ENCODE peak calls at places on chromosomes 3 and 15, in six cellular contexts. J is AG20443, S is Daoy, E is HuH-7, V is GM10248, R is D341Med. B is an unnamed sample.
A peak's percentile ranks its signal among the peaks of the same experiment; 100 is the strongest.

GRCh38 chr3:174377096-174377495 is 482.0 kb upstream of the NAALADL2 start:
- DNase-seq in R (no peak), J (no peak), E (no peak), S (no peak), V (no peak), B (no peak)

GRCh38 chr3:50182533-50183099 is 8.8 kb upstream of the GNAT1 start:
- DNase-seq in S (no peak), E (no peak), R (no peak), V (no peak), J (no peak), B (no peak)

GRCh38 chr3:82229397-82229796 is 468.0 kb upstream of the GBE1 start:
- DNase-seq in R (no peak), V (peak; percentile 19), S (no peak), J (no peak), E (no peak), B (no peak)

GRCh38 chr3:63351159-63352007 is 73.3 kb downstream of the SYNPR start:
- DNase-seq in S (peak; percentile 40), R (peak; percentile 55), V (peak; percentile 32), E (peak; percentile 2), J (peak; percentile 57), B (peak; percentile 31)

GRCh38 chr3:136414476-136414875 is 164.3 kb downstream of the PCCB start:
- DNase-seq in V (no peak), R (no peak), S (no peak), J (no peak), E (no peak), B (no peak)

GRCh38 chr3:124277516-124277890 is 285.6 kb upstream of the ROPN1 start:
- DNase-seq in V (no peak), R (no peak), E (no peak), J (peak; percentile 19), S (peak; percentile 41), B (no peak)

GRCh38 chr3:186268616-186269448 is 93.2 kb downstream of the DGKG start:
- DNase-seq in V (no peak), E (peak; percentile 40), J (peak; percentile 39), R (no peak), S (no peak), B (no peak)

GRCh38 chr15:85474700-85475316 is 94.4 kb downstream of the AKAP13 start:
- DNase-seq in R (no peak), J (no peak), E (no peak), S (no peak), V (peak; percentile 24), B (no peak)

GRCh38 chr3:175346573-175347356 is 487.6 kb downstream of the NAALADL2 start:
- DNase-seq in S (peak; percentile 91), R (no peak), E (no peak), J (peak; percentile 87), V (no peak), B (peak; percentile 16)

GRCh38 chr3:18648163-18648562 is 223.0 kb upstream of the SATB1 start:
- DNase-seq in R (no peak), E (no peak), S (no peak), V (no peak), J (no peak), B (no peak)

GRCh38 chr15:64928626-64929220 is 17.0 kb downstream of the ANKDD1A start:
- DNase-seq in V (no peak), J (peak; percentile 2), R (peak; percentile 26), E (no peak), S (no peak), B (no peak)

GRCh38 chr3:177713921-177714900 is 516.9 kb upstream of the TBL1XR1 start:
- DNase-seq in J (no peak), R (peak; percentile 33), E (no peak), V (no peak), S (no peak), B (no peak)

GRCh38 chr3:133865136-133865855 is 30.4 kb downstream of the RAB6B start:
- DNase-seq in V (no peak), R (no peak), E (no peak), S (no peak), J (no peak), B (no peak)

GRCh38 chr15:97140216-97140615 is 809.7 kb downstream of the NR2F2 start:
- DNase-seq in J (no peak), S (no peak), R (no peak), V (no peak), E (no peak), B (no peak)

GRCh38 chr15:45150481-45150880 is 20.7 kb downstream of the DUOX1 start:
- DNase-seq in J (no peak), V (no peak), R (no peak), S (no peak), E (no peak), B (no peak)

GRCh38 chr15:68821190-68821897 is 649 bp upstream of the ANP32A start:
- DNase-seq in S (peak; percentile 13), E (no peak), R (no peak), V (no peak), J (no peak), B (no peak)

GRCh38 chr3:172034786-172035685 is 4.3 kb upstream of the FNDC3B start:
- DNase-seq in V (peak; percentile 31), R (peak; percentile 45), S (no peak), E (peak; percentile 83), J (peak; percentile 46), B (peak; percentile 25)

GRCh38 chr3:142046320-142047020 is 102.9 kb downstream of the TFDP2 start:
- DNase-seq in E (no peak), V (no peak), J (no peak), R (no peak), S (no peak), B (no peak)

GRCh38 chr15:27019687-27020086 is 48.7 kb downstream of the GABRG3 start:
- DNase-seq in E (no peak), J (no peak), S (no peak), V (no peak), R (no peak), B (no peak)

GRCh38 chr15:39300451-39301153 is 280.3 kb upstream of the THBS1 start:
- DNase-seq in V (no peak), S (peak; percentile 67), R (no peak), E (no peak), J (peak; percentile 45), B (no peak)

GRCh38 chr3:132342615-132343014 is 25.4 kb downstream of the ACP3 start:
- DNase-seq in J (no peak), E (no peak), S (no peak), V (no peak), R (no peak), B (no peak)

B was measured in hepatic stellate cell.